ENCODE peak calls at places on chromosome 20, in four cellular contexts. P, S, D and N are unnamed samples.

GRCh38 chr20:50136822-50137599 is 16.5 kb downstream of the PEDS1 start:
- DNase-seq in P (no peak), S (no peak), D (no peak), N (no peak)

GRCh38 chr20:41352666-41353065 is 12.0 kb downstream of the LPIN3 start:
- DNase-seq in P (no peak), S (no peak), D (no peak), N (no peak)

GRCh38 chr20:4170621-4171537 is 155.5 kb upstream of the RNF24 start:
- DNase-seq in P (no peak), S (no peak), D (no peak), N (no peak)

GRCh38 chr20:25863536-25864325 is 167.1 kb upstream of the ZNF337 start:
- DNase-seq in P (no peak), S (no peak), D (no peak), N (peak)

GRCh38 chr20:6680854-6681253 is 86.6 kb upstream of the BMP2 start:
- DNase-seq in P (no peak), S (no peak), D (no peak), N (no peak)

GRCh38 chr20:50536333-50536732 is 26.1 kb downstream of the PTPN1 start:
- DNase-seq in P (no peak), S (no peak), D (no peak), N (no peak)

GRCh38 chr20:7851031-7851490 is 89.2 kb downstream of the HAO1 start:
- DNase-seq in P (no peak), S (no peak), D (no peak), N (no peak)

GRCh38 chr20:34703573-34704176 is 469 bp upstream of the TP53INP2 start:
- DNase-seq in P (peak), S (no peak), D (no peak), N (peak)

GRCh38 chr20:3340443-3340842 is 67.0 kb downstream of the DNAAF9 start:
- DNase-seq in P (no peak), S (no peak), D (no peak), N (no peak)

GRCh38 chr20:51611625-51611890 is 69.0 kb upstream of the NFATC2 start:
- DNase-seq in P (no peak), S (no peak), D (no peak), N (no peak)

GRCh38 chr20:59765599-59766177 is 161.3 kb downstream of the PHACTR3 start:
- DNase-seq in P (no peak), S (peak), D (no peak), N (peak)

GRCh38 chr20:61608275-61609085 is 356.4 kb downstream of the CDH4 start:
- DNase-seq in P (no peak), S (no peak), D (no peak), N (peak)

GRCh38 chr20:3612795-3613560 is 50.2 kb downstream of the GFRA4 start:
- DNase-seq in P (no peak), S (no peak), D (no peak), N (no peak)

GRCh38 chr20:36465109-36466080 is 75.9 kb upstream of the MYL9 start:
- DNase-seq in P (no peak), S (no peak), D (peak), N (peak)

GRCh38 chr20:5570031-5570430 is 180.2 kb upstream of the SHLD1 start:
- DNase-seq in P (no peak), S (no peak), D (no peak), N (no peak)

GRCh38 chr20:15913661-15914060 is 659.6 kb downstream of the KIF16B start:
- DNase-seq in P (no peak), S (no peak), D (no peak), N (no peak)

GRCh38 chr20:24741673-24742072 is 207.4 kb upstream of the CST7 start:
- DNase-seq in P (no peak), S (no peak), D (no peak), N (no peak)

GRCh38 chr20:17869295-17869994 is 99.1 kb downstream of the SNX5 start:
- DNase-seq in P (no peak), S (no peak), D (no peak), N (no peak)

GRCh38 chr20:18504479-18505060 is 3.2 kb upstream of the SEC23B start:
- DNase-seq in P (no peak), S (no peak), D (no peak), N (no peak)